ENCODE peak calls at places on chromosomes 4 and X, in eight cellular contexts. One of them, this sample, is unnamed. For H3K27me3 and H3K36me3, the result is how much of the 10 kb centered on the place peaks cover.

GRCh38 chr4:138897818-138898226 is 117.8 kb upstream of the NOCT start:
- DNase-seq in heart right ventricle: no peak
- DNase-seq in ovary: no peak
- DNase-seq in esophagus squamous epithelium: no peak
- DNase-seq in psoas muscle: no peak
- DNase-seq in kidney epithelial cell: peak
- DNase-seq in IMR-90: peak
- DNase-seq in uterus: no peak
- DNase-seq in this sample: no peak

GRCh38 chr4:171025323-171025722 is 787.9 kb upstream of the GALNTL6 start:
- DNase-seq in heart right ventricle: no peak
- DNase-seq in ovary: no peak
- DNase-seq in esophagus squamous epithelium: no peak
- DNase-seq in psoas muscle: no peak
- DNase-seq in kidney epithelial cell: no peak
- DNase-seq in IMR-90: no peak
- DNase-seq in uterus: no peak
- DNase-seq in this sample: no peak

GRCh38 chr4:127007336-127007735 is 625.4 kb upstream of the INTU start:
- DNase-seq in heart right ventricle: no peak
- DNase-seq in ovary: no peak
- DNase-seq in esophagus squamous epithelium: no peak
- DNase-seq in psoas muscle: no peak
- DNase-seq in kidney epithelial cell: no peak
- DNase-seq in IMR-90: no peak
- DNase-seq in uterus: no peak
- DNase-seq in this sample: no peak

GRCh38 chr4:116018831-116019230 is 905.4 kb upstream of the NDST4 start:
- DNase-seq in heart right ventricle: no peak
- DNase-seq in ovary: no peak
- DNase-seq in esophagus squamous epithelium: no peak
- DNase-seq in psoas muscle: no peak
- DNase-seq in kidney epithelial cell: no peak
- DNase-seq in IMR-90: no peak
- DNase-seq in uterus: no peak
- DNase-seq in this sample: no peak

GRCh38 chr4:25022741-25023140 is 8.0 kb downstream of the LGI2 start:
- DNase-seq in heart right ventricle: no peak
- DNase-seq in ovary: no peak
- DNase-seq in esophagus squamous epithelium: no peak
- DNase-seq in psoas muscle: no peak
- DNase-seq in kidney epithelial cell: no peak
- DNase-seq in IMR-90: no peak
- DNase-seq in uterus: no peak
- DNase-seq in this sample: no peak

GRCh38 chr4:102759835-102760644 is 728 bp downstream of the MANBA start:
- DNase-seq in heart right ventricle: no peak
- DNase-seq in ovary: no peak
- DNase-seq in esophagus squamous epithelium: peak
- DNase-seq in psoas muscle: no peak
- DNase-seq in kidney epithelial cell: no peak
- DNase-seq in IMR-90: peak
- DNase-seq in uterus: peak
- DNase-seq in this sample: no peak

GRCh38 chr4:154123897-154124296 is 335.0 kb upstream of the SFRP2 start:
- DNase-seq in heart right ventricle: no peak
- DNase-seq in ovary: no peak
- DNase-seq in esophagus squamous epithelium: no peak
- DNase-seq in psoas muscle: no peak
- DNase-seq in kidney epithelial cell: no peak
- DNase-seq in IMR-90: no peak
- DNase-seq in uterus: no peak
- DNase-seq in this sample: no peak

GRCh38 chr4:13103382-13104015 is 380.6 kb downstream of the RAB28 start:
- DNase-seq in heart right ventricle: no peak
- DNase-seq in ovary: no peak
- DNase-seq in esophagus squamous epithelium: no peak
- DNase-seq in psoas muscle: no peak
- DNase-seq in kidney epithelial cell: no peak
- DNase-seq in IMR-90: no peak
- DNase-seq in uterus: no peak
- DNase-seq in this sample: peak

GRCh38 chrX:38891641-38892413 is 90.6 kb downstream of the MID1IP1 start:
- DNase-seq in heart right ventricle: no peak
- DNase-seq in ovary: no peak
- DNase-seq in esophagus squamous epithelium: no peak
- DNase-seq in psoas muscle: no peak
- DNase-seq in kidney epithelial cell: no peak
- DNase-seq in IMR-90: peak
- DNase-seq in uterus: no peak
- DNase-seq in this sample: no peak

GRCh38 chr4:17468638-17469221 is 43.2 kb downstream of the QDPR start:
- DNase-seq in heart right ventricle: no peak
- DNase-seq in ovary: peak
- DNase-seq in esophagus squamous epithelium: no peak
- DNase-seq in psoas muscle: no peak
- DNase-seq in kidney epithelial cell: no peak
- DNase-seq in IMR-90: peak
- DNase-seq in uterus: peak
- DNase-seq in this sample: peak

GRCh38 chrX:152896450-152896849 is 1.4 kb upstream of the ZNF185 start:
- DNase-seq in heart right ventricle: no peak
- DNase-seq in ovary: no peak
- DNase-seq in esophagus squamous epithelium: no peak
- DNase-seq in psoas muscle: no peak
- DNase-seq in kidney epithelial cell: no peak
- DNase-seq in IMR-90: no peak
- DNase-seq in uterus: no peak
- DNase-seq in this sample: no peak

GRCh38 chrX:105650577-105650976 is 171.8 kb upstream of the NRK start:
- DNase-seq in heart right ventricle: no peak
- DNase-seq in ovary: no peak
- DNase-seq in esophagus squamous epithelium: no peak
- DNase-seq in psoas muscle: no peak
- DNase-seq in kidney epithelial cell: no peak
- DNase-seq in IMR-90: no peak
- DNase-seq in uterus: no peak
- DNase-seq in this sample: no peak

GRCh38 chr4:118356731-118357130 is 3.9 kb upstream of the PRSS12 start:
- DNase-seq in heart right ventricle: no peak
- DNase-seq in ovary: no peak
- DNase-seq in esophagus squamous epithelium: no peak
- DNase-seq in psoas muscle: no peak
- DNase-seq in kidney epithelial cell: no peak
- DNase-seq in IMR-90: peak
- DNase-seq in uterus: no peak
- DNase-seq in this sample: no peak

GRCh38 chr4:93829531-93830089 is 1.1 kb downstream of the ATOH1 start:
- DNase-seq in heart right ventricle: no peak
- DNase-seq in ovary: no peak
- DNase-seq in esophagus squamous epithelium: no peak
- DNase-seq in psoas muscle: no peak
- DNase-seq in kidney epithelial cell: no peak
- DNase-seq in IMR-90: no peak
- DNase-seq in uterus: no peak
- DNase-seq in this sample: peak

GRCh38 chr4:93827272-93827947 is 1.1 kb upstream of the ATOH1 start:
- DNase-seq in heart right ventricle: no peak
- DNase-seq in ovary: no peak
- DNase-seq in esophagus squamous epithelium: no peak
- DNase-seq in psoas muscle: no peak
- DNase-seq in kidney epithelial cell: no peak
- DNase-seq in IMR-90: no peak
- DNase-seq in uterus: no peak
- DNase-seq in this sample: peak

GRCh38 chr4:93828332-93828829 is at the start of gene ATOH1:
- DNase-seq in heart right ventricle: peak
- DNase-seq in ovary: no peak
- DNase-seq in esophagus squamous epithelium: no peak
- DNase-seq in psoas muscle: peak
- DNase-seq in kidney epithelial cell: no peak
- DNase-seq in IMR-90: no peak
- DNase-seq in uterus: no peak
- DNase-seq in this sample: peak

GRCh38 chr4:93828830-93829530 is 427 bp downstream of the ATOH1 start:
- DNase-seq in heart right ventricle: peak
- DNase-seq in ovary: no peak
- DNase-seq in esophagus squamous epithelium: no peak
- DNase-seq in psoas muscle: peak
- DNase-seq in kidney epithelial cell: no peak
- DNase-seq in IMR-90: no peak
- DNase-seq in uterus: no peak
- DNase-seq in this sample: peak

DNA sequence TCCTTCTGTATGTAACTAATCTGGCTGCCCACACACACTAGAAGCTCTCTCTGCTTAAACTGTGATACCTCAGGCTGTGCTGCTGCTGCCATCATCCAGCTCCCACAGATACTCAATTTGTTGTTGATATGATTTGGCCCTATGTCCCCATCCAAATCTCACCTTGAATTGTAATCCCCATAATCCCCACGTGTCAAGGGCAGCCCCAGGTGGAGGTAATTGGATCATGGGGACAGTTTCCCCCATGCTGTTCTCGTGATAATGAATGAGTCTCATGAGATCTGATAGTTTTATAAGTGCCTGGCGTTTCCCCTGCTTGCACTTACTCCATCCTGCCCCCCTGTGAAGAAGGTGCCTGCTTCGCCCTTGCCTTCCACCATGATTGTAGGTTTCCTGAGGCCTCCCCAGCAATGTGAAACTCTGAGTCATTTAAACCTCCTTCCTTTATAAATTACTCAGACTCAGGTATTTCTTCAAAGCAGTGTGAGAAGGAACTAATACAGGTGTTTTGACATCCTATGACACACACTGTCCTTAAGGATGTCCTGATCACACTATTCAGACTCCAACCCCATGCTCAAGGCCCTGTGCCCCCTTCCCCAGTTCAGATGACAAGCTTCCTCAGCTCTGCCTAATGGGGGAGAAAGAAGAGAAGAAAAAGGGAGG is 2.9 kb upstream of the ATOH1 start:
- DNase-seq in heart right ventricle: no peak
- DNase-seq in ovary: no peak
- DNase-seq in esophagus squamous epithelium: no peak
- DNase-seq in psoas muscle: no peak
- DNase-seq in kidney epithelial cell: no peak
- DNase-seq in IMR-90: no peak
- DNase-seq in uterus: no peak
- DNase-seq in this sample: no peak
- H3K27me3 ChIP-seq in heart right ventricle: half or more
- H3K27me3 ChIP-seq in ovary: under half
- H3K27me3 ChIP-seq in esophagus squamous epithelium: under half
- H3K27me3 ChIP-seq in psoas muscle: half or more
- H3K27me3 ChIP-seq in kidney epithelial cell: under half
- H3K27me3 ChIP-seq in IMR-90: under half
- H3K27me3 ChIP-seq in uterus: under half
- H3K27me3 ChIP-seq in this sample: under half

DNA sequence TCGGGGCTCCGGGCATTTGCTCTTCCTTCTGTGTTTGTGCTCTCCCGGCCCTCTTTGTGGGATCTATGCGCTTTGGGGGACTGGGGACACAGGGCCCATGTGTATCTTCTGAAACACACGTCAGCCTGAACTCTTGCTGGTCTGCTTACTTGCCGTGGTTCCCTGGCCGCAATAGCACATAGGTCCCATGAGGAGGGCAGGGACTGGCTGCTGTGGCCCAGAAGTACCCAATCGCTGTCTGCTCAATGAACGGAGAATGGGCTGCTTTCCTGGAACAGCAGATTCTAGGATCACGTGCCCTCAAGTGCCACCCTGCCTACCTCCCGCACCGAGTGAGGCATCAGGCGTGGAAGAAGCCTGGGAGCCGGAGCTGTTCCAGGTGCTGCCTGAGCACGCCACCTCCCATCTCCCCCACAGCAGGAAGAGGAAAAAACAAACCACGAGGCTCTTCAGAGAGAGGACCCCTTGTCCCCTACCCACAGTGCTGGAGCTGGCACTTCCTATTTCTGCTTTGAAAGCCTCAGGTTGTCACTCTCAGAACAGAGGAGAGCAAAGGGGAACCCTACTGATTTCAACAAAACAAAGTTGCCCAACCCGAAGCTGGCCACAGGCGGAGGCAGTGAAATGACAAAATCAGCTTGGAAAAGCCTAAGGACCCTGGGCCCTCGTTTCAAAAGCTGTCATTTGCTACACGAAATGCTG is 3.8 kb downstream of the G6PD start:
- DNase-seq in heart right ventricle: no peak
- DNase-seq in ovary: no peak
- DNase-seq in esophagus squamous epithelium: no peak
- DNase-seq in psoas muscle: no peak
- DNase-seq in kidney epithelial cell: no peak
- DNase-seq in IMR-90: no peak
- DNase-seq in uterus: no peak
- DNase-seq in this sample: no peak
- H3K4me3 ChIP-seq in heart right ventricle: no peak
- H3K4me3 ChIP-seq in ovary: no peak
- H3K4me3 ChIP-seq in esophagus squamous epithelium: no peak
- H3K4me3 ChIP-seq in psoas muscle: peak
- H3K4me3 ChIP-seq in kidney epithelial cell: no peak
- H3K4me3 ChIP-seq in IMR-90: no peak
- H3K4me3 ChIP-seq in uterus: no peak
- H3K4me3 ChIP-seq in this sample: no peak

DNA sequence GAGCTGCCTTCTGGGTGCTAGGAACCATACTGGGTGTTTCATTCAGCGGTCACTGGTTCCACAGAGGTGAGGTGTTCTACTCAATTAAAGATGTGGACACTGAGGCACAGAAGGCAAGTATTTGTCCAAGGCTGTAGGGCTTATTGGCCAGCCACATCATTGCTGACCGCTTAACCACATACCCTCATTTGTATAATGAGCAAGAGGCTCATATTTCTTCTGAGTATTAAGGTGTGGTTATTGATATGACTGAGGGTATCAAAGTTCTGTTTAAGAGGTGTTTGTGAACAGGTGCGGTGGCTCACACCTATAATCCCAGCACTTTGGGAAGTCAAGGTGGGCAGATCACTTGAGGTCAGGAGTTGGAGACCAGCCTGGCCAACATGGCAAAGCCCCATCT is 14.3 kb downstream of the RNF4 start:
- DNase-seq in heart right ventricle: no peak
- DNase-seq in ovary: no peak
- DNase-seq in esophagus squamous epithelium: no peak
- DNase-seq in psoas muscle: no peak
- DNase-seq in kidney epithelial cell: no peak
- DNase-seq in IMR-90: no peak
- DNase-seq in uterus: no peak
- DNase-seq in this sample: no peak
- H3K36me3 ChIP-seq in heart right ventricle: under half
- H3K36me3 ChIP-seq in ovary: under half
- H3K36me3 ChIP-seq in esophagus squamous epithelium: under half
- H3K36me3 ChIP-seq in psoas muscle: under half
- H3K36me3 ChIP-seq in kidney epithelial cell: under half
- H3K36me3 ChIP-seq in IMR-90: under half
- H3K36me3 ChIP-seq in uterus: under half
- H3K36me3 ChIP-seq in this sample: under half

DNA sequence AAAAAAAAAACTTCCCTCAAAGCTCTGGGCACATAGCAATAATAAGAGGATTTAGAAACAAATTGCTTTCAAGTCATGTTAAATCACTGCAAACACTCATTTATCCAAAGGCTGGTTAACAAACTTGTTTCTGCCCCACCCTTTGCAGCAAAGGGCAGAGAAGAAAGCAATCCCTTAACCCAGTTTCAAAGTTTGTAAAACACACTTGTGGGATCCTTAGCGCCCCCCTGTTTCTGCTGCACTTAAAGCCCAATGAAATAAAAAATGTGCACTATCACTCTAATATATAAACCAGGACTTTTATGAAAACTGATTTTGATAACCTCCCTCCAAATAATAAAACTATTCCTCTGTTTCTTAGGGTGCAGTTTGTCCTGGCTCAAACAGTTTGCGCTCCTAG is 3.3 kb upstream of the PCDH10 start:
- DNase-seq in heart right ventricle: no peak
- DNase-seq in ovary: no peak
- DNase-seq in esophagus squamous epithelium: no peak
- DNase-seq in psoas muscle: no peak
- DNase-seq in kidney epithelial cell: no peak
- DNase-seq in IMR-90: no peak
- DNase-seq in uterus: no peak
- DNase-seq in this sample: no peak
- H3K27me3 ChIP-seq in heart right ventricle: half or more
- H3K27me3 ChIP-seq in ovary: under half
- H3K27me3 ChIP-seq in esophagus squamous epithelium: under half
- H3K27me3 ChIP-seq in psoas muscle: half or more
- H3K27me3 ChIP-seq in kidney epithelial cell: under half
- H3K27me3 ChIP-seq in IMR-90: under half
- H3K27me3 ChIP-seq in uterus: under half
- H3K27me3 ChIP-seq in this sample: under half